ENCODE peak calls at places on chromosomes 4 and X, in six cellular contexts. X is esophagus squamous epithelium; J is upper lobe of right lung; C is CD8-positive, alpha-beta T cell; Y is OCI-LY7; D is hepatocyte. E is an unnamed sample. For H3K4me1, the result is how much of the 10 kb centered on the place peaks cover.

GRCh38 chrX:28549839-28550238 is 37.4 kb upstream of the IL1RAPL1 start:
- DNase-seq in D (no peak), X (no peak), J (no peak), Y (no peak), C (no peak), E (no peak)

GRCh38 chrX:135629342-135629741 is 84.1 kb upstream of the CT45A1 start:
- DNase-seq in J (no peak), D (no peak), C (no peak), X (no peak), Y (no peak), E (no peak)

GRCh38 chr4:112927544-112927943 is 121.9 kb upstream of the ANK2 start:
- DNase-seq in J (no peak), D (no peak), X (no peak), Y (no peak), C (no peak), E (no peak)

GRCh38 chr4:29153642-29154041 is 1566.5 kb upstream of the PCDH7 start:
- DNase-seq in D (no peak), C (no peak), Y (no peak), J (no peak), X (no peak), E (no peak)

GRCh38 chr4:14752341-14753046 is 249.8 kb upstream of the CPEB2 start:
- DNase-seq in X (no peak), D (no peak), Y (no peak), J (no peak), C (no peak), E (no peak)

GRCh38 chrX:109553862-109554261 is 17.2 kb downstream of the NXT2 start:
- DNase-seq in D (no peak), X (no peak), J (no peak), Y (peak), C (no peak), E (no peak)

GRCh38 chr4:164880489-164881262 is 3.7 kb downstream of the APELA start:
- DNase-seq in Y (no peak), J (no peak), D (no peak), X (no peak), C (no peak), E (no peak)

GRCh38 chr4:2291705-2292651 is 30.1 kb upstream of the MXD4 start:
- DNase-seq in C (no peak), D (peak), Y (no peak), J (no peak), X (no peak), E (no peak)

GRCh38 chrX:22534643-22535042 is 261.9 kb downstream of the CBLL2 start:
- DNase-seq in X (no peak), C (no peak), J (no peak), D (no peak), Y (no peak), E (no peak)

GRCh38 chr4:72496119-72496518 is 72.9 kb downstream of the ADAMTS3 start:
- DNase-seq in C (no peak), Y (no peak), D (no peak), X (no peak), J (no peak), E (no peak)

GRCh38 chrX:5730561-5730960 is 498.1 kb downstream of the NLGN4X start:
- DNase-seq in D (no peak), C (no peak), J (no peak), Y (no peak), X (no peak), E (no peak)

GRCh38 chr4:172980178-172980577 is 188.4 kb upstream of the GALNT7 start:
- DNase-seq in J (no peak), C (no peak), D (no peak), X (no peak), Y (no peak), E (no peak)

GRCh38 chr4:165359501-165359900 is 19.3 kb upstream of the CPE start:
- DNase-seq in X (no peak), Y (no peak), J (no peak), C (no peak), D (no peak), E (no peak)

GRCh38 chrX:20263474-20263873 is 3.2 kb downstream of the RPS6KA3 start:
- DNase-seq in X (no peak), Y (peak), J (no peak), D (no peak), C (no peak), E (no peak)

GRCh38 chr4:28799696-28800095 is 1920.5 kb upstream of the PCDH7 start:
- DNase-seq in C (no peak), J (no peak), Y (no peak), X (no peak), D (no peak), E (no peak)

GRCh38 chrX:139795196-139795595 is 87.2 kb upstream of the MCF2 start:
- DNase-seq in D (no peak), C (no peak), X (no peak), J (no peak), Y (no peak), E (no peak)

GRCh38 chr4:157012781-157013180 is 41.2 kb upstream of the PDGFC start:
- DNase-seq in Y (no peak), X (no peak), J (no peak), D (peak), C (no peak), E (no peak)

GRCh38 chr4:22573198-22573597 is 57.3 kb upstream of the ADGRA3 start:
- DNase-seq in D (peak), J (peak), C (no peak), X (no peak), Y (no peak), E (no peak)

GRCh38 chrX:30572004-30572403 is 5.6 kb downstream of the TASL start:
- DNase-seq in C (no peak), D (peak), Y (no peak), X (no peak), J (no peak), E (no peak)

GRCh38 chrX:83008415-83008814 is 499.7 kb upstream of the POU3F4 start:
- DNase-seq in X (no peak), Y (peak), C (no peak), J (no peak), D (peak), E (no peak)

GRCh38 chr4:123562994-123563745 is 166.6 kb downstream of the SPRY1 start:
- DNase-seq in X (no peak), Y (no peak), D (no peak), C (no peak), J (no peak), E (no peak)

GRCh38 chr4:123746981-123747380 is 350.4 kb downstream of the SPRY1 start:
- DNase-seq in D (no peak), X (no peak), J (no peak), Y (no peak), C (no peak), E (no peak)

GRCh38 chrX:15854080-15854655 is 445 bp downstream of the AP1S2 start:
- DNase-seq in C (peak), D (peak), X (peak), J (peak), Y (peak), E (peak)

GRCh38 chrX:46547857-46548256 is 2.6 kb upstream of the ZNF674 start:
- DNase-seq in D (no peak), Y (no peak), J (no peak), C (no peak), X (no peak), E (no peak)

GRCh38 chr4:18042754-18043153 is 21.2 kb upstream of the LCORL start:
- DNase-seq in D (no peak), Y (no peak), C (no peak), X (no peak), J (no peak), E (no peak)

GRCh38 chr4:147801820-147802219 is 69.9 kb downstream of the ARHGAP10 start:
- DNase-seq in D (no peak), J (no peak), X (no peak), Y (no peak), C (no peak), E (no peak)

GRCh38 chr4:86358176-86358701 is 1.6 kb downstream of the MAPK10 start:
- DNase-seq in J (no peak), D (peak), C (no peak), X (no peak), Y (no peak), E (no peak)

GRCh38 chrX:15714529-15714928 is 23.5 kb upstream of the CA5B start:
- DNase-seq in D (no peak), C (no peak), X (no peak), J (no peak), Y (no peak), E (no peak)

GRCh38 chr4:52748432-52748831 is 2.8 kb downstream of the ERVMER34-1 start:
- DNase-seq in J (no peak), Y (no peak), C (no peak), X (no peak), D (no peak), E (no peak)

GRCh38 chrX:39473812-39474211 is 623.9 kb downstream of the BCOR start:
- DNase-seq in Y (no peak), X (no peak), D (no peak), J (no peak), C (no peak), E (no peak)

GRCh38 chr4:37890501-37891220 is at the start of gene TBC1D1:
- DNase-seq in C (peak), Y (peak), J (peak), X (peak), D (peak), E (peak)

GRCh38 chr4:186190456-186191265 is 706 bp upstream of the CYP4V2 start:
- DNase-seq in Y (peak), X (no peak), C (peak), J (peak), D (peak), E (no peak)

GRCh38 chr4:35793045-35793722 is 451.1 kb downstream of the ARAP2 start:
- DNase-seq in C (no peak), Y (no peak), D (no peak), X (no peak), J (no peak), E (no peak)

GRCh38 chr4:55125087-55125721 is at the start of gene KDR:
- DNase-seq in C (no peak), J (peak), Y (no peak), X (no peak), D (peak), E (no peak)

GRCh38 chrX:143648705-143649104 is 12.8 kb upstream of the SLITRK4 start:
- DNase-seq in Y (peak), C (no peak), J (no peak), D (peak), X (no peak), E (no peak)

GRCh38 chrX:96244955-96245354 is 439.7 kb upstream of the DIAPH2 start:
- DNase-seq in Y (no peak), D (no peak), C (no peak), J (no peak), X (no peak), E (no peak)

GRCh38 chr4:184792334-184792733 is 33.4 kb downstream of the ACSL1 start:
- DNase-seq in X (no peak), C (no peak), Y (no peak), D (no peak), J (no peak), E (no peak)

GRCh38 chr4:77052352-77052751 is 23.4 kb downstream of the CCNI start:
- DNase-seq in D (peak), X (no peak), Y (peak), J (no peak), C (peak), E (no peak)

GRCh38 chr4:104940927-104941326 is 205.7 kb upstream of the TET2 start:
- DNase-seq in Y (no peak), D (no peak), J (no peak), C (no peak), X (no peak), E (no peak)

GRCh38 chr4:7850489-7850888 is 89.2 kb downstream of the AFAP1 start:
- DNase-seq in D (no peak), X (no peak), J (no peak), C (no peak), Y (no peak), E (no peak)

DNA sequence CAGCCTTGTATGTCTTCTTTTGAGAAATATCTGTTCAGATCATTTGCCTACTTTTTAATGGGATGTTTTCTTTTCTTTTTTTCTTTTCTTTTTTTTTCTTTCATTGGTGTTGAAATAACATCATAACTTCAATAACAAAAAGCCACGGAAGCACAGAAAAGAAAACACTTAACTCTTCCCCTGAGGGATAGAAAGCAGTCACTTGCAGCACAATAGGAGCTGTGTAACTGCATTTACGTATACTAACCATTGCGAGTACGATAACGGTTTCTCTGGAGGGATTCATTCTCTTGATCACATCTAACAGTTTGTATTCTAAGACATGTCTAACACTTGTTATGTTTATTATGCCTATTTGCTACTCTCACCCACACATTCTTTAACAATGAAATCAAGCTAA is 27.3 kb downstream of the C4orf46 start:
- DNase-seq in J (no peak), D (no peak), Y (no peak), C (no peak), X (no peak), E (no peak)
- H3K4me3 ChIP-seq in J (no peak), D (no peak), Y (no peak), C (no peak), X (no peak), E (no peak)

GRCh38 chrX:10102046-10102704 is 54.6 kb upstream of the CLCN4 start:
- DNase-seq in J (no peak), X (no peak), C (no peak), Y (no peak), D (no peak), E (no peak)
- H3K4me1 ChIP-seq in J (under half), X (under half), C (under half), Y (half or more), D (under half), E (under half)

GRCh38 chr4:88628746-88629145 is 36.5 kb downstream of the HERC3 start:
- DNase-seq in J (no peak), X (no peak), Y (no peak), C (no peak), D (no peak), E (no peak)

GRCh38 chr4:88618782-88619485 is 26.7 kb downstream of the HERC3 start:
- DNase-seq in Y (no peak), J (no peak), C (no peak), D (no peak), X (no peak), E (no peak)

GRCh38 chr4:88619973-88620372 is 27.7 kb downstream of the HERC3 start:
- DNase-seq in X (no peak), D (no peak), Y (no peak), C (no peak), J (no peak), E (no peak)

GRCh38 chr4:88621763-88622327 is 29.6 kb downstream of the HERC3 start:
- DNase-seq in D (no peak), C (no peak), J (no peak), Y (no peak), X (no peak), E (no peak)

GRCh38 chr4:88623097-88623496 is 30.8 kb downstream of the HERC3 start:
- DNase-seq in J (no peak), Y (no peak), X (no peak), C (no peak), D (peak), E (no peak)
- H3K4me3 ChIP-seq in J (no peak), Y (no peak), X (no peak), C (no peak), D (no peak), E (no peak)

GRCh38 chrX:71625471-71625870 is 7.2 kb upstream of the CXCR3 start:
- DNase-seq in X (no peak), D (no peak), J (no peak), Y (no peak), C (no peak), E (no peak)
- H3K4me1 ChIP-seq in X (under half), D (under half), J (under half), Y (half or more), C (under half), E (under half)

DNA sequence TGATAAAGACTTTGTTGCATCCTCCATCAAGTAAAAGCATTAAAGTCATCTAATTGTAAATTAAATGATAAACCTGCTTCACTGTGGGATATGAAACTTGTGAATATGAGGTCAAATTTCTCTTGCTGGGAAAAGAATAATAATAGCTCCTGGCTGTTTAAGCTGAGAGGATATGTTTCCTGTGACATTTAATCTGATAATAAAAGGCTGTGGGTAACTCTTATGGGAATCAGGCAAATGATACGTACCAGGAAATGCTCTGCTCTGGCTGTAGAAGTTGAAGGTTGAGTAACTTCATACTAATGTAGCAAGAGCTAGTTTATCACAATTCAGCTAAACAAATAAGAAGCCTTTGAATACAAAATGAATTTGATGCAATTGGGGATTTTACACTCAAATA is 574.6 kb downstream of the RAPGEF2 start:
- DNase-seq in X (no peak), J (no peak), D (no peak), C (no peak), Y (no peak), E (no peak)
- H3K4me3 ChIP-seq in X (no peak), J (no peak), D (no peak), C (no peak), Y (no peak), E (no peak)

GRCh38 chrX:107716045-107716684 is 59.4 kb downstream of the TSC22D3 start:
- DNase-seq in C (no peak), J (peak), D (peak), Y (peak), X (no peak), E (peak)

GRCh38 chrX:107714196-107714811 is 61.3 kb downstream of the TSC22D3 start:
- DNase-seq in Y (no peak), D (no peak), C (no peak), X (no peak), J (no peak), E (peak)

GRCh38 chrX:107718156-107718621 is 57.4 kb downstream of the TSC22D3 start:
- DNase-seq in C (peak), D (peak), J (no peak), X (no peak), Y (peak), E (peak)

GRCh38 chrX:107715331-107716044 is 60.1 kb downstream of the TSC22D3 start:
- DNase-seq in C (no peak), J (no peak), X (no peak), D (no peak), Y (peak), E (peak)

DNA sequence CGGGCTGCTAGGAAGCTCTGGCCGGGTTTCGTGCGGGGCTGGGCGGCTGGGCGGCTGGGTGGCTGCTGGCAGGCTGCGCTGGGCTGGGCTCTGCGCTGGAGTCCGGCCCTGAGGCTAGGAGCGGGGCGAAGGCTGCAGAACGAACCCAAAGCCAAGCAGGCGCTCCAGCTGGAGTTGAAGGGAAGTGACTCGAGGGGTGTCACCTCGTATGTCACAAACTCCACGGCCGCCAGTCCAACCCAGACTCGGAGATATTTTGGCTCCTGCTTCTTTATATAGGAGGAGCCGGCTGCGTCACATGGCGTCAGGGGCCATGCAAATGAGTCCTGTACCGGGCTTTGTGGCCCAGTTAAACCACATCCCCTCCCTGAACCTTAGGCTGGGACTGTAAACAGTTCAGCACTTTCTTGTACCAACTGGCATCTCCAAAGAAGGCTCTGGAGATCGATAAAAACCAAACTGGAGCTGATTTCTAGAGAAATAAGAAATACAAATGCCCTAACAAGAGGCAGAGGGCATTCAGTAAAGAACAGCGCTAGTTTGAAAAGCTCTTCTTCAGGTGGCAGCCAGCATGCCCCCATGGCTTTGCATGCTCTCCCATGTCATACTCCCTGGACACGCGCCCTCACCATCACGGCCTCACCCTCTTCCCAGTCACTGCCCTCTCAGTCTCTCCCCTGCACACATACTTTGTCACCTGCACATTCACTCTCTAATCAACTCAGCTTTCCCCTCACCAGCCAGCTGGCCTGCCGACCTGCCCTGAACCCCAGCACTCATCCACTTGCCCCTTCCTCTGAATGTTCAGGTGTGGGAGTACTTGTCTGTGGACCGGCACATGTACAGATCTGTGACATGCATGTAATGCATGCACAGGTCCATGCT is 58.5 kb downstream of the TSC22D3 start:
- DNase-seq in X (peak), D (peak), Y (peak), J (peak), C (peak), E (peak)
- H3K4me1 ChIP-seq in X (half or more), D (half or more), Y (half or more), J (under half), C (under half), E (under half)

GRCh38 chr4:92461732-92462131 is 158.0 kb downstream of the GRID2 start:
- DNase-seq in D (no peak), Y (no peak), X (no peak), J (no peak), C (no peak), E (no peak)
- H3K4me3 ChIP-seq in D (no peak), Y (no peak), X (no peak), J (no peak), C (no peak), E (no peak)

GRCh38 chr4:139844057-139844456 is 178.4 kb downstream of the MGST2 start:
- DNase-seq in C (no peak), Y (no peak), D (no peak), J (no peak), X (no peak), E (no peak)
- H3K4me1 ChIP-seq in C (under half), Y (under half), D (under half), J (under half), X (under half), E (under half)

DNA sequence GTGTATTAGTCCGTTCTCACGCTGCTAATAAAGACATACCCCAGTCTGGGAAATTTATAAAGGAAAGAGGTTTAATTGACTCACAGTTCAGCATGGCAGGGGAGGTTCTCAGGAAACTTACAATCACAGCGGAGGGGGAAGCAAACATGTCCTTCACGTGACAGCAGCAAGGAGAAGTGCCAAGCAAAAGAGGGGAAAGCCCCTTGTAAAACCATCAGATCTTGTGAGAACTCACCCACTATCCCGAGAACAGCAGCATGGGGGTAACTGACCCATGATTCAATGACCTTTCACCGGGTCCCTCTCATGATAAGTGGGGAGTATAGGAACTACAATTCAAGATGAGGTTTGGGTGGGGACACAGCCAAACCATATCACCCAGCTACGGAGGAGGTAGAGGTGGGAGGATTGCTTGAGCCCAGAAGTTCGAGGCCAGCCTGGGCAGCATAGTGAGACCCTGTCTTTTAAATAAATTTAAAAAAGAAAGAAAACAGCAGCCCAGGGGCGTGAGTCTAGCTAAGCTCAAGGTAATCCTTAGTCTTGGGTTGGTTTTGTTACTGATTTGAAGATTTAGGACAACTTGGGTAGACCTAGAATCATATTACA is 46.4 kb upstream of the TMEM131L start:
- DNase-seq in Y (peak), D (no peak), J (no peak), X (no peak), C (no peak), E (no peak)
- H3K4me3 ChIP-seq in Y (peak), D (no peak), J (no peak), X (no peak), C (no peak), E (no peak)